ENCODE peak calls at places on chromosomes 11 and 22, in five cellular contexts. Y is tibial artery, A is GM13976, P is GM10248, K is AG09309. C is an unnamed sample.

GRCh38 chr11:61841636-61842332 is 13.7 kb downstream of the FADS2 start:
- DNase-seq in Y (no peak), P (no peak), K (no peak), A (no peak), C (no peak)

GRCh38 chr11:61532136-61533038 is 23.8 kb downstream of the LRRC10B start:
- DNase-seq in Y (no peak), K (no peak), A (peak), P (peak), C (peak)

GRCh38 chr11:122656073-122656630 is 630 bp downstream of the UBASH3B start:
- DNase-seq in K (no peak), A (peak), P (peak), Y (peak), C (peak)

GRCh38 chr11:63845911-63846310 is 7.0 kb downstream of the MARK2 start:
- DNase-seq in K (no peak), Y (no peak), P (no peak), A (no peak), C (no peak)

GRCh38 chr11:1042626-1043562 is 6.4 kb upstream of the MUC6 start:
- DNase-seq in A (no peak), P (no peak), K (no peak), Y (peak), C (no peak)

GRCh38 chr11:67280791-67281551 is 8.1 kb upstream of the ANKRD13D start:
- DNase-seq in Y (peak), A (no peak), P (no peak), K (no peak), C (no peak)

GRCh38 chr22:36293606-36294292 is 40.8 kb downstream of the APOL1 start:
- DNase-seq in A (no peak), K (no peak), Y (peak), P (no peak), C (no peak)

GRCh38 chr11:124108158-124108557 is 7.1 kb upstream of the VWA5A start:
- DNase-seq in Y (no peak), A (peak), P (peak), K (no peak), C (peak)

DNA sequence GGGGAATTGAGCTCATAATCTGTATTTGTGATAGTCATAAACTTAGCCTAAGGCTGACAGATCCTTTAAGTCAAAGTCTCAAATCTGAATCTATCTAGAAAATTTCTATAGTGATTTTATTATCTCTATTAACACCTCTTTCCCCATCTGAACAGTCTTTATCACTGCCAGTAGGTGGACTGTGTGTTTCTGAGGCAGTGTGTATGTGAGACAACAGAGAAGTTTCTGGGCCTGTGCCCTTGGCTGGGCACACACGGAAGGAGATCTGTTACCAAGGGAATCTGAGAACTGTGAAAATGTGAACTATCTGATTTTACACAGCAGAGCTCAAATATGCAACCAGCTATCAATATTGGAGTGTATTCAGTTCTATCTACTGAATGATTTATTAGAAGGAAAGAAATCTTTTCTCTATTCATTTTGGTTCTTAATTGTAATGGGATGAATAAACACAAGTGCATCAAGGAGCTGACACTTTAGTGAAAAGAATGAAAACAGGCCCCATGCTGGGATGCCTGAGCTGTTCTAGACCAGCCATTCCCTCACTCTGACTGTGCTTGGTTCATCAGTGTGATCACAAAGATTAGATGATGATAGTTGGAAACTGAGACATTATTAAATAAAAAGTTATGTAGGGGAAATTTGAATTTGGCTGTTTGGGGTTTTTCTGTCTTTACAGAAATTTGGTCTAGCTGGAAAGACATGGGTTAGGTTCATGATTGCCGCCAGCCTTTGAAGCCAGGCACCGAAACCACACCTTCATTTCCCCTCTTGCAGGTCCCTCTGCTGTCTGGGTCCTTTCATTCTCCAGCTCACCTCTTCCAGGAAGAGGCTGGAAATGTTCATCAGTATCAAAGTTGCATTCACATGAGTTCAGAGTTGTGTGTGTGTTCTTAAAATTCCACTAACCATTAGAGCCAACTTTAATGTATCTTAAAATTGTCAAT is 68.1 kb downstream of the LIF start:
- DNase-seq in Y (no peak), K (no peak), A (no peak), P (no peak), C (no peak)
- TF ChIP-seq CTCF in Y (no peak), K (no peak), A (no peak), P (no peak), C (no peak)

DNA sequence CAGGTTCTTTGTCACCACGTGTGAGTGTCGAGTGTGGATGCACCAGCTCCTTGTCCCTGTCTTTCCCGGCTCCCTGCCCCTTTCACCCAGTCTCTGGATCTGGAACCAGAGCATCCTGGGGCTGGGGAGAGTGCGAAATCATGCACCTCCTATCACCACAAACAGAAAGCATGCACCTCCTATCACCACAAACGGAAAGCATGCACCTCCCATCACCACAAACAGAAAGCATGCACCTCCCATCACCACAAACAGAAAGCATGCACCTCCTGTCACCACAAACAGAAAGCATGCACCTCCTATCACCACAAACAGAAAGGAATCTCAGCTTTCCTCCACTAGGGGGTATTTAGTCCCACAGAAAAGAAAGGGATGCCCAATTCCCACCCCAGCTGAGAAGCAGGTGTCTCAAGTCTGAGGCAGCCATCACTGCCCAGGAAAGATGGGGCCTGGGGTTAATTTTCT is 5.9 kb upstream of the GLB1L3 start:
- DNase-seq in K (no peak), Y (no peak), A (no peak), P (no peak), C (no peak)
- TF ChIP-seq CTCF in K (peak), Y (no peak), A (no peak), P (peak), C (no peak)

DNA sequence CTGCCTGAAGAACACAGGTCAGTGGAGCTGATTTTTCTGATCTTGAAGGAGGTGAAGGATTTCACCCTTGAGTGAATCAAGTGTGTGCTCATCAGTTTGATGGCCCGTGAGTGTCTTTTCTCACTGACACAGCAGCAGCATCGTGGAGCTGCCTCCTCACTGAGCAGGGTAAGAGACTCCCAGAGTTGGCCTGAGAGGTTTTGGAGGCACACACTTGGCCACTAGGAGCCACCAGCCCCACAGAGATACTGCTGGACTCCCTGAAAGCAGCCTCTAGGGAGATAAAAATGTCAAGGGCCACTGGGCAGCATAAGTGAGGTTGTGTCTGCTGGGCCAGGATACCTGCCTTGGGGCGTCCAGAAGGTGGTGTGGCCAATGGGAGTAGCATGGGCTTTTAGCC is 245.4 kb downstream of the GRIK4 start:
- DNase-seq in A (no peak), Y (no peak), P (no peak), K (no peak), C (no peak)
- TF ChIP-seq CTCF in A (no peak), Y (no peak), P (no peak), K (no peak), C (no peak)

DNA sequence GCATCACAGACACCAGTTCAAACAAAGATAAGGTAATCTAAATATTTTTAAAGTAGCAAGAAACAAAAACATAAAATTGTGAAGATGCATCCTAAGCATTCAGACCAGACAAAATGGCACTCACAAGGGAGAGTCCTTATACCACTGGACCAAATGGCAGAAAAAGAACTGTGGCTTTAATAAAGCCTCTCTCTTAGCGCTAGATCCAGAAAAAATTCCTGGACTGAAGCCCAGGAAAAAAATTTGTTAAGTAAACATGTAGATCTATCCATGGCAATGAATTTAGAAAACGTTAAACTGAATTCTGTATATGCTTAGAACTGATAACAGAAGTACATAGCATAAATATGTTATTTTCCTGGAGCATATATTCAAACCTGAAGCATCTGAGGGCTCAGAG is 11.7 kb upstream of the CD59 start:
- DNase-seq in Y (no peak), A (no peak), K (no peak), P (no peak), C (no peak)
- TF ChIP-seq CTCF in Y (no peak), A (no peak), K (no peak), P (no peak), C (no peak)

DNA sequence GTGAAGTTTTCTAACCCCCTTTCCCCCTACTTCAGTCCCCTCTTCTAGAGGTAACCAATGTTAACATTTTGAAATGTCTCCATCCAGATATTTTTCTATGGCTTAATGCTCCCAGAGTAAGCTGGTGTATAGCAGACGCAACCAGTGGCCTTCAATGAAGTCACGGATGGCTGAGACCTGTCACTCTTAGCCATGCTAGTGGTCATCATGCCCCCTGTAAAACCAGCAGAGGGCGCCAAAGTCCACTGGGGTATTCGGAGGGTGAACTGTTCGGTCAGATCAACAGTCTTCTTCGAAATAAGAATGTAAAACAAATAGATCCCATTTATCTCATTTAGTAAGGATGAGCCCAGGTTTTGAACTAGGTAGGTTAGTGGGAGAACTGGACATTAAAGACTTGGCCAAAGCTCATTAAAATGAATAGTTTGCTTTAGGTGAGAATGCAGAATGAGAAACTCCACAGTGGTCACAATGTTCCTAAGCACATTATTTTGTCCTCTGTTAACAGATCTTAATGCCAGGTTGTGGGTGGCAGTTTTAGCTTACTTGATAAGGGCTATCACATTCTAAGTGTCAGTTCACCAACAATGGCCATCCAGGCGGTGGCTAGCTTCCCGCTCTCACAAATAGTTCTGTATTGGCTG is 8.6 kb upstream of the MMP8 start:
- DNase-seq in Y (no peak), P (peak), K (no peak), A (peak), C (peak)
- TF ChIP-seq CTCF in Y (peak), P (peak), K (peak), A (peak), C (peak)

GRCh38 chr11:3808846-3809623 is 675 bp downstream of the PGAP2 start:
- DNase-seq in Y (no peak), K (no peak), A (peak), P (peak), C (peak)
- TF ChIP-seq CTCF in Y (no peak), K (peak), A (peak), P (peak), C (peak)

GRCh38 chr11:13834463-13834862 is 128.1 kb upstream of the SPON1 start:
- DNase-seq in A (no peak), Y (no peak), K (no peak), P (peak), C (no peak)
- TF ChIP-seq CTCF in A (no peak), Y (no peak), K (peak), P (peak), C (peak)

GRCh38 chr11:78753297-78753696 is 178.6 kb upstream of the NARS2 start:
- DNase-seq in Y (no peak), A (no peak), K (no peak), P (no peak), C (no peak)
- TF ChIP-seq CTCF in Y (no peak), A (no peak), K (no peak), P (no peak), C (no peak)

C was measured in fibroblast of mammary gland.